ENCODE peak calls at places on chromosomes 12 and 14, in six cellular contexts. Z is transverse colon; L is CD8-positive, alpha-beta T cell; G is cardiac fibroblast; F is colonic mucosa; N is mesothelial cell of epicardium. W is an unnamed sample.

GRCh38 chr12:57467212-57467874 is 7.8 kb downstream of the GLI1 start:
- DNase-seq in Z (no peak), L (no peak), G (no peak), F (no peak), N (no peak), W (no peak)

GRCh38 chr14:32932921-32933622 is 5.6 kb upstream of the NPAS3 start:
- DNase-seq in Z (no peak), L (no peak), G (no peak), F (no peak), N (no peak), W (peak)

GRCh38 chr12:95262808-95263207 is 45.2 kb downstream of the VEZT start:
- DNase-seq in Z (no peak), L (no peak), G (peak), F (no peak), N (no peak), W (peak)

GRCh38 chr12:96225003-96225855 is 31.1 kb downstream of the ELK3 start:
- DNase-seq in Z (no peak), L (no peak), G (peak), F (no peak), N (no peak), W (no peak)

GRCh38 chr12:27644446-27644845 is 51.8 kb upstream of the REP15 start:
- DNase-seq in Z (no peak), L (no peak), G (peak), F (no peak), N (no peak), W (no peak)

GRCh38 chr14:75025082-75025481 is 22.4 kb downstream of the EIF2B2 start:
- DNase-seq in Z (peak), L (no peak), G (peak), F (peak), N (no peak), W (no peak)

GRCh38 chr14:55136868-55137785 is 8.1 kb downstream of the LGALS3 start:
- DNase-seq in Z (peak), L (no peak), G (peak), F (peak), N (no peak), W (no peak)

GRCh38 chr14:26841361-26841760 is 243.5 kb upstream of the NOVA1 start:
- DNase-seq in Z (no peak), L (no peak), G (peak), F (no peak), N (no peak), W (no peak)

GRCh38 chr12:50110762-50111416 is 1.1 kb upstream of the COX14 start:
- DNase-seq in Z (peak), L (peak), G (peak), F (peak), N (no peak), W (no peak)

GRCh38 chr12:53985900-53986685 is 1.1 kb downstream of the HOXC10 start:
- DNase-seq in Z (no peak), L (no peak), G (no peak), F (no peak), N (no peak), W (no peak)

GRCh38 chr12:123983822-123984485 is 10.9 kb downstream of the ZNF664 start:
- DNase-seq in Z (peak), L (peak), G (peak), F (peak), N (no peak), W (peak)

GRCh38 chr12:587132-587531 is 76.1 kb downstream of the NINJ2 start:
- DNase-seq in Z (no peak), L (no peak), G (no peak), F (no peak), N (no peak), W (no peak)

GRCh38 chr12:120760349-120761245 is 35.0 kb downstream of the ACADS start:
- DNase-seq in Z (no peak), L (no peak), G (no peak), F (no peak), N (no peak), W (no peak)

GRCh38 chr12:104288635-104289258 is 14.8 kb upstream of the EID3 start:
- DNase-seq in Z (peak), L (peak), G (peak), F (peak), N (no peak), W (peak)

GRCh38 chr14:90831821-90832220 is 15.6 kb upstream of the TTC7B start:
- DNase-seq in Z (no peak), L (no peak), G (no peak), F (no peak), N (no peak), W (no peak)

GRCh38 chr12:105724651-105725050 is 394.2 kb downstream of the C12orf75 start:
- DNase-seq in Z (no peak), L (no peak), G (no peak), F (no peak), N (no peak), W (no peak)

GRCh38 chr14:54127526-54127925 is 170.9 kb upstream of the BMP4 start:
- DNase-seq in Z (no peak), L (no peak), G (peak), F (no peak), N (no peak), W (no peak)

GRCh38 chr12:113246478-113247122 is 25.3 kb downstream of the TPCN1 start:
- DNase-seq in Z (no peak), L (no peak), G (no peak), F (no peak), N (no peak), W (peak)

GRCh38 chr12:16030729-16031128 is 119.6 kb downstream of the DERA start:
- DNase-seq in Z (no peak), L (no peak), G (no peak), F (no peak), N (no peak), W (no peak)

GRCh38 chr14:39265032-39265431 is 31.3 kb downstream of the MIA2 start:
- DNase-seq in Z (no peak), L (no peak), G (peak), F (no peak), N (no peak), W (no peak)

GRCh38 chr14:103721334-103722120 is 5.9 kb downstream of the ZFYVE21 start:
- DNase-seq in Z (no peak), L (no peak), G (no peak), F (no peak), N (no peak), W (no peak)

GRCh38 chr14:74801396-74801795 is 38.3 kb downstream of the YLPM1 start:
- DNase-seq in Z (no peak), L (no peak), G (no peak), F (no peak), N (no peak), W (no peak)

GRCh38 chr12:8987589-8988205 is 1.6 kb upstream of the KLRG1 start:
- DNase-seq in Z (no peak), L (no peak), G (no peak), F (no peak), N (no peak), W (no peak)

GRCh38 chr12:122227341-122227740 is 1.5 kb upstream of the DIABLO start:
- DNase-seq in Z (no peak), L (peak), G (no peak), F (no peak), N (no peak), W (no peak)

GRCh38 chr14:74945852-74946658 is 9.3 kb downstream of the PGF start:
- DNase-seq in Z (peak), L (peak), G (peak), F (peak), N (peak), W (peak)

GRCh38 chr12:99680276-99680675 is 32.7 kb downstream of the GARIN6 start:
- DNase-seq in Z (no peak), L (no peak), G (no peak), F (no peak), N (no peak), W (no peak)

GRCh38 chr14:65206448-65207096 is 104.3 kb upstream of the MAX start:
- DNase-seq in Z (no peak), L (no peak), G (no peak), F (no peak), N (no peak), W (no peak)

GRCh38 chr12:5497329-5498058 is 65.6 kb downstream of the NTF3 start:
- DNase-seq in Z (peak), L (no peak), G (no peak), F (peak), N (no peak), W (no peak)

GRCh38 chr12:22518998-22519397 is 25.3 kb downstream of the C2CD5 start:
- DNase-seq in Z (no peak), L (no peak), G (peak), F (no peak), N (no peak), W (no peak)

GRCh38 chr14:98711453-98711852 is 560.5 kb downstream of the BCL11B start:
- DNase-seq in Z (no peak), L (no peak), G (no peak), F (no peak), N (no peak), W (no peak)

GRCh38 chr14:75566321-75566720 is 12.1 kb upstream of the FLVCR2 start:
- DNase-seq in Z (no peak), L (peak), G (no peak), F (no peak), N (no peak), W (no peak)

GRCh38 chr12:75455839-75456238 is 24.7 kb upstream of the GLIPR1 start:
- DNase-seq in Z (no peak), L (no peak), G (no peak), F (no peak), N (no peak), W (no peak)

GRCh38 chr12:33828326-33828725 is 194.0 kb upstream of the ALG10 start:
- DNase-seq in Z (no peak), L (no peak), G (no peak), F (no peak), N (no peak), W (no peak)

GRCh38 chr14:102370305-102370809 is 7.6 kb downstream of the TECPR2 start:
- DNase-seq in Z (no peak), L (no peak), G (peak), F (no peak), N (no peak), W (no peak)

DNA sequence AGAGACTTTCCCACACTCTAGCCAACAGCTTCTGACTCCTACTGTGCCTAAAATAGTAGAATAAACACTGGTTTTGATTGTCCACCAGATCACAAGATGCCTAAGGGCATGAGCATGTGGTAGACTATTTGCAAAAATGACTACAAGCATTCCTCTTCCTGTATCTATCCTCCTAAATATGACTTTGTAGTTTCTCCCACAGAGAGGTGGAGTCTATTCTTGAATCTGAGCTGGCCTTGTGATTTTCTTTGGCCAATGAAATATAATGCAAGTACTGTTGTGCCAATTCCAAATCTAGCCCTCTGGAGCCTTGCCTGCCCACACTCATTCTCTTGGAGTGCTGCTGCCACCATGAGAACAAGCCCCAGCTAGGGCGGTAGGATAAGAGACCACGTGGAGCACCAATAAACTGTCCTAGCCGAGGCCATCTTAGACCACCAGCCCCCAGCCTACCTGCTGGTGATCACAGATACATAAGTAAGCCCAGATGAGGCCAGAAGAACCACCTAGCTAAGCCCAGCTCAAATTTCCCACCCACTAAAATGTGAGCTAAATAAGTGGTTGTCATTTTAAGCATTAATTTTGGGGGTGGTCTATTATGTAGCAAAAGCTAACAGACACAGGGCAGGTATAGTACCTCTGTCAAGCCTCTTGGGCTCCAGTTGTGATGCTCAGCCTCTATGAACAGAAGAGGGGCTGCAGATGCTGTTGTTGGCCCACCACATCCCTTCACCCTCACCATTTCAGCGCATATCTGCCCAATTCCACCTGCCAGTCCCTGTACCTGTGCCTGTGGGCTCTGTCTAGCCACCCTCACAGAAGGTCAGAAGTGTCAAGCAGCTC is 17.9 kb downstream of the ZFP36L1 start:
- DNase-seq in Z (no peak), L (no peak), G (peak), F (no peak), N (no peak), W (no peak)
- TF ChIP-seq CTCF in Z (no peak), L (no peak), G (no peak), F (no peak), N (no peak), W (no peak)

DNA sequence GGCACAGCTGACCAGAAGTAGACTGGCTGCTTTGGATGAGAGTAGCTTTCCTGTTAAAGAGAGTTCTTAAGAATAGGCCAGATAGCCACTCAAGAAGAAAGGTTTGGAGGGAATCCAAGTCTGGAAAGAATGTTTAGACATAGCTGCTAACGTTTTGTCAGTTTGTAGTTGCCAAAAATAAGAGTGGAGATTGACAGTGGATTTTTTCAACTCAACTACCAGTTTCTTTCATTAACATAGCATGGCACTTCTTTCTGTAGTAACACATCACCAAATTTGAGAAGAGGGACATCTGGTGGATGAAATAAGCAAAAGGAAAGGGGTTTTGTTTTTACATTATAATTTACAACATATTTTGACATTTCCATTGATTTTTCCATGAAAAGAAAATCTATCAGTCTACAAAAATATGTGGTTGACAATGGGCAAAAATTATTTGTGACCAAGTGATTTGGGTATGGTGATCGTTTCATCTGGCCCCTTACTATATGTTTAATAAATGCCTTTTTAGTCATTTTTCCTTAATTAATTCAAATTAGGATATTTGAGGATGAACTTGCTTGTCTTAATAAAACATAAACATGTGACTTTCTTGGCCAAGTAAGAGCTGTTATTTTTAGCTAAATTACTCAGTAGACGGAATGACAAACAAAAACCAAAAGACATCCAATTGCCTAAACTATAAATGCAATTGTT is 71.1 kb downstream of the PTPRR start:
- DNase-seq in Z (no peak), L (no peak), G (peak), F (no peak), N (no peak), W (no peak)
- TF ChIP-seq CTCF in Z (peak), L (no peak), G (peak), F (peak), N (peak), W (no peak)

DNA sequence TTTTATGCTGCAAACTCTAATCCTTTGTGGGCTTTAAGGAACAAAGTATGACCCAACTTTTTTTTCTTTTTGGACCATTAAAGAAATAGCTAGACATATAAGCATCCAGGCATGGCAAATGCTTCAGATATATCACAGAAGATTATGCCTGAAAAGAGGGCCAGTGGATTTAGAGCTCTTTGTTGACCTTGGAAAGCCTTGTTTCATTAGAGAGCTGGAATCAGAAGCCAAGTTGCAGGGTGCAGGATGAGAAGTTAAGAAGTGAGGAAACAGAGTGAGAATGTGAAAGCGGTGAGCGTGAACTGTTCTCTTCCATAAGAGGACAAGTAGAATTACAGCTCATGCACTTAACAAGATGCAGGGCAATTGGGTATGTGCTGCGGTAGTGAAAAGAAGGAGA is 373.7 kb downstream of the SYT1 start:
- DNase-seq in Z (no peak), L (no peak), G (no peak), F (no peak), N (no peak), W (no peak)
- TF ChIP-seq CTCF in Z (no peak), L (no peak), G (no peak), F (no peak), N (no peak), W (no peak)

GRCh38 chr14:96051642-96052540 is 12.7 kb downstream of the C14orf132 start:
- DNase-seq in Z (no peak), L (no peak), G (no peak), F (no peak), N (no peak), W (no peak)
- TF ChIP-seq CTCF in Z (no peak), L (no peak), G (no peak), F (no peak), N (no peak), W (peak)